ENCODE peak calls at places on chromosome 15, in seven cellular contexts. Z is cardiac muscle cell, R is GM10248, E is vagina, I is cardiac fibroblast, T is endothelial cell, K is astrocyte. B is an unnamed sample.
A peak's percentile ranks its signal among the peaks of the same experiment; 100 is the strongest.

GRCh38 chr15:73982251-73982962 is 9.7 kb downstream of the STOML1 start:
- DNase-seq in Z (no peak), R (no peak), E (no peak), I (peak; percentile 94), T (no peak), K (peak; percentile 92), B (no peak)

GRCh38 chr15:35925634-35926380 is 379.8 kb upstream of the DPH6 start:
- DNase-seq in Z (no peak), R (no peak), E (no peak), I (peak; percentile 10), T (no peak), K (peak; percentile 43), B (no peak)

GRCh38 chr15:69847625-69848024 is 250.1 kb downstream of the TLE3 start:
- DNase-seq in Z (no peak), R (no peak), E (no peak), I (peak; percentile 47), T (no peak), K (no peak), B (no peak)

GRCh38 chr15:51224428-51224827 is 114.0 kb downstream of the CYP19A1 start:
- DNase-seq in Z (no peak), R (no peak), E (no peak), I (peak; percentile 41), T (no peak), K (peak; percentile 30), B (no peak)

GRCh38 chr15:83046558-83047127 is 20.4 kb downstream of the BTBD1 start:
- DNase-seq in Z (no peak), R (no peak), E (no peak), I (peak; percentile 82), T (no peak), K (peak; percentile 70), B (no peak)

GRCh38 chr15:38707802-38708671 is 143.4 kb upstream of the RASGRP1 start:
- DNase-seq in Z (peak; percentile 69), R (peak; percentile 52), E (no peak), I (peak; percentile 78), T (peak; percentile 48), K (peak; percentile 47), B (no peak)

GRCh38 chr15:39896101-39896500 is 24.0 kb downstream of the GPR176 start:
- DNase-seq in Z (no peak), R (no peak), E (no peak), I (no peak), T (no peak), K (no peak), B (no peak)

GRCh38 chr15:72599855-72600464 is 54.5 kb upstream of the GOLGA6B start:
- DNase-seq in Z (peak; percentile 65), R (peak; percentile 45), E (no peak), I (peak; percentile 77), T (peak; percentile 62), K (peak; percentile 27), B (no peak)

GRCh38 chr15:96867992-96868391 is 537.5 kb downstream of the NR2F2 start:
- DNase-seq in Z (no peak), R (no peak), E (no peak), I (no peak), T (no peak), K (no peak), B (no peak)

GRCh38 chr15:51888593-51889195 is 59.2 kb downstream of the TMOD3 start:
- DNase-seq in Z (peak; percentile 27), R (peak; percentile 37), E (no peak), I (peak; percentile 51), T (no peak), K (no peak), B (no peak)

GRCh38 chr15:62573856-62574255 is 408.8 kb upstream of the C2CD4B start:
- DNase-seq in Z (no peak), R (no peak), E (no peak), I (no peak), T (no peak), K (no peak), B (no peak)

GRCh38 chr15:78083186-78083585 is 5.7 kb upstream of the TBC1D2B start:
- DNase-seq in Z (no peak), R (no peak), E (no peak), I (no peak), T (no peak), K (no peak), B (no peak)

GRCh38 chr15:79089331-79089889 is 1.2 kb downstream of the RASGRF1 start:
- DNase-seq in Z (peak; percentile 44), R (peak; percentile 50), E (no peak), I (no peak), T (peak; percentile 38), K (no peak), B (peak; percentile 13)

GRCh38 chr15:80494311-80494710 is 90.1 kb downstream of the ARNT2 start:
- DNase-seq in Z (no peak), R (no peak), E (no peak), I (peak; percentile 82), T (no peak), K (peak; percentile 75), B (no peak)

GRCh38 chr15:99729920-99730319 is 3.3 kb downstream of the LYSMD4 start:
- DNase-seq in Z (peak; percentile 56), R (no peak), E (no peak), I (peak; percentile 76), T (peak; percentile 51), K (peak; percentile 16), B (no peak)

GRCh38 chr15:65286704-65287514 is at the start of gene PARP16:
- DNase-seq in Z (peak; percentile 96), R (peak; percentile 92), E (peak; percentile 91), I (peak; percentile 86), T (peak; percentile 83), K (peak; percentile 77), B (peak; percentile 76)

GRCh38 chr15:36933239-36933990 is 166.9 kb downstream of the MEIS2 start:
- DNase-seq in Z (no peak), R (no peak), E (no peak), I (no peak), T (no peak), K (no peak), B (no peak)

GRCh38 chr15:75107905-75108838 is 84.8 kb downstream of the PPCDC start:
- DNase-seq in Z (no peak), R (peak; percentile 57), E (no peak), I (peak; percentile 76), T (no peak), K (peak; percentile 92), B (peak; percentile 94)

GRCh38 chr15:65344214-65344908 is 33.4 kb downstream of the IGDCC3 start:
- DNase-seq in Z (no peak), R (no peak), E (no peak), I (no peak), T (no peak), K (no peak), B (no peak)

GRCh38 chr15:97014001-97014400 is 683.5 kb downstream of the NR2F2 start:
- DNase-seq in Z (no peak), R (no peak), E (no peak), I (no peak), T (no peak), K (no peak), B (no peak)

DNA sequence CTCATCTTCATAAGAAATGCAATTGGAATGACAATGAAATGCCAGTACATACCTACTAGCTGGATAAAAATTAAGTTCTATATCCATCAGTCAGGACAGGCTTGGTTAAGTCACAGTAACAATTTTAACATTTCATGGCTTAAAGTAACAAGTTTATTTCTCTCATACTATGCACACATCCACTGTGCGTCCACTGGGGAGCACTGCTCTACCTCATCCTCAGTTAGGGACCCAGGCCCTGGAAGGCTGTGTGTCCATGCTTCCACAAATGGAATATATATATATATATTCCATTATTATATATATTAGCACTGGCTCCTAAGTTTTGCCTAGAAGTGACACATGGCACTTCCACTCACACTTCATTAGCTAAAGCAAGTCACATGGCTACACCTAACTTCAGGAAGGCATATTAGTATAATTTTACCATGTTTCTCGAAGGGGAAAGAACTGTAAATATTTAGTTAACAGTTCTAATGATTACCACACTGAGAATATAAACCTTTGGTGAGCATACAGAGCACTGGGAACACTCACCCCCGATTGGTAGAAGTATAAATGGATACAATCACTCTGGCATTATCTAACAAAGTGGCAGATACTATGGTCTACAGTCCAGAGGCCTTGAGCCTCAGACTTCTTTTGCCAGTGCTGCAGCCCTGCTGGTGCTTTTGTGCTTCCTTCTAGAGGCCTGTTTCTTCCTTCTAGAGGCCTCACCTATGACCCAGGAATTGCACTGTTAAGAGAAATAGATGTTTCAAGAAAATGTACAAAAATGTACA is 28.6 kb downstream of the AP3S2 start:
- DNase-seq in Z (no peak), R (no peak), E (no peak), I (no peak), T (no peak), K (no peak), B (no peak)
- TF ChIP-seq CTCF in Z (no peak), R (no peak), E (no peak), I (no peak), T (no peak), K (no peak), B (no peak)

GRCh38 chr15:57503051-57503702 is 88.5 kb upstream of the MYZAP start:
- DNase-seq in Z (no peak), R (no peak), E (no peak), I (no peak), T (peak; percentile 37), K (no peak), B (no peak)
- TF ChIP-seq CTCF in Z (no peak), R (no peak), E (no peak), I (peak; percentile 7), T (peak; percentile 31), K (no peak), B (no peak)

GRCh38 chr15:43872416-43873020 is 45.7 kb downstream of the WDR76 start:
- DNase-seq in Z (peak; percentile 90), R (peak; percentile 32), E (no peak), I (peak; percentile 90), T (peak; percentile 70), K (peak; percentile 60), B (no peak)
- TF ChIP-seq CTCF in Z (peak; percentile 70), R (peak; percentile 18), E (no peak), I (peak; percentile 66), T (peak; percentile 55), K (peak; percentile 79), B (peak; percentile 32)

GRCh38 chr15:42157981-42158765 is 1.7 kb upstream of the PLA2G4F start:
- DNase-seq in Z (no peak), R (no peak), E (no peak), I (peak; percentile 54), T (no peak), K (peak; percentile 80), B (no peak)

GRCh38 chr15:42154576-42155355 is 1.7 kb downstream of the PLA2G4F start:
- DNase-seq in Z (no peak), R (no peak), E (no peak), I (no peak), T (no peak), K (no peak), B (no peak)

GRCh38 chr15:42157381-42157780 is 945 bp upstream of the PLA2G4F start:
- DNase-seq in Z (no peak), R (no peak), E (no peak), I (no peak), T (no peak), K (no peak), B (no peak)

GRCh38 chr15:42155546-42156265 is 730 bp downstream of the PLA2G4F start:
- DNase-seq in Z (no peak), R (no peak), E (no peak), I (no peak), T (no peak), K (no peak), B (no peak)

DNA sequence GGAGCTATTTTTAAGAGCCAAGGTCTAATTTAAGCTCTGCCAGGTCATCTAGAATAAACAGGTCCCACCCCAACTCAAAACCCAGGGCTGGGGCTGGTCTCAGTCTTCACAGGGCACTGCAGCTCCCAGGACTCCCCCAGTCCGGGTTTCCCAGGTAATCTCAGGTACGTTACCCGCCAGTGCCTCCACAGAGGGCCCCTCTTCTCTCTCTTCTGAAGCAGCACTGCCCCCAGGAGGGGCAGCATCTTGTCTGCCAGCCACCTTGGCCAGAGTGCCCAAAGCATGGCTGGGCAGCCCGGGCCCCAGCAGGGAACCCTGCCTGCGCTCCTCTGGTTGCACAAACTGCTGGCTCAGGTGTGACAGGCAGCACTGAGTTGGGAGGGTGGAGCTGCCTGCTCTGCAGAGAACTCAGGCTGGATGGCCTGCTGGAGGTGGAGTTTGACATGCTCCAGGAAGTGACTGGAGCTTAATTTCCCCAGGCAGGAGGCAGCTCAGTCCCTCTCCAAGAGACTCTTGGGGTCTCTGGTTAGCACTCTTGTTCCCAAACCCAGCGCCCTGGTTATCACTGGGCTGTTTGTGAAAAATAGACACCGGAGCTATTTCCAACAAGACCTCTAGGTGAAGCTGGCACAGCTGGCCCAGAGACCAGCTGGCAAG is at the start of gene PLA2G4F:
- DNase-seq in Z (no peak), R (no peak), E (no peak), I (no peak), T (no peak), K (no peak), B (no peak)
- TF ChIP-seq CTCF in Z (no peak), R (no peak), E (no peak), I (no peak), T (no peak), K (no peak), B (no peak)